ENCODE peak calls at places on chromosomes 3 and 15, in four cellular contexts. One of them, this sample, is unnamed. For H3K36me3, the result is how much of the 10 kb centered on the place peaks cover.

GRCh38 chr3:179840985-179841384 is 188.1 kb downstream of the USP13 start:
- DNase-seq in brain microvascular endothelial cell: peak
- DNase-seq in BJ: no peak
- DNase-seq in heart left ventricle: no peak
- DNase-seq in this sample: peak

GRCh38 chr3:113269661-113270060 is 58.3 kb downstream of the BOC start:
- DNase-seq in BJ: no peak
- DNase-seq in heart left ventricle: no peak
- DNase-seq in brain microvascular endothelial cell: no peak
- DNase-seq in this sample: no peak

GRCh38 chr3:38374221-38374620 is 27.6 kb downstream of the XYLB start:
- DNase-seq in heart left ventricle: no peak
- DNase-seq in brain microvascular endothelial cell: no peak
- DNase-seq in BJ: no peak
- DNase-seq in this sample: no peak

GRCh38 chr3:72625616-72626337 is 222.5 kb downstream of the SHQ1 start:
- DNase-seq in BJ: no peak
- DNase-seq in brain microvascular endothelial cell: no peak
- DNase-seq in heart left ventricle: no peak
- DNase-seq in this sample: peak

GRCh38 chr3:25818335-25818734 is 28.4 kb downstream of the OXSM start:
- DNase-seq in brain microvascular endothelial cell: no peak
- DNase-seq in BJ: no peak
- DNase-seq in heart left ventricle: no peak
- DNase-seq in this sample: no peak

GRCh38 chr15:98530570-98530969 is 117.8 kb upstream of the IGF1R start:
- DNase-seq in heart left ventricle: no peak
- DNase-seq in brain microvascular endothelial cell: no peak
- DNase-seq in BJ: no peak
- DNase-seq in this sample: peak

GRCh38 chr3:186882881-186883685 is 40.6 kb downstream of the ADIPOQ start:
- DNase-seq in brain microvascular endothelial cell: peak
- DNase-seq in BJ: peak
- DNase-seq in heart left ventricle: no peak
- DNase-seq in this sample: peak

GRCh38 chr3:16119887-16120286 is 54.6 kb upstream of the GALNT15 start:
- DNase-seq in brain microvascular endothelial cell: no peak
- DNase-seq in heart left ventricle: no peak
- DNase-seq in BJ: no peak
- DNase-seq in this sample: no peak

GRCh38 chr15:63832620-63833245 is 1.0 kb downstream of the HERC1 start:
- DNase-seq in brain microvascular endothelial cell: no peak
- DNase-seq in heart left ventricle: no peak
- DNase-seq in BJ: no peak
- DNase-seq in this sample: no peak

GRCh38 chr15:89569090-89569745 is 6.1 kb upstream of the TICRR start:
- DNase-seq in heart left ventricle: no peak
- DNase-seq in brain microvascular endothelial cell: no peak
- DNase-seq in BJ: no peak
- DNase-seq in this sample: no peak

GRCh38 chr15:82014989-82015388 is 30.8 kb downstream of the MEX3B start:
- DNase-seq in BJ: no peak
- DNase-seq in heart left ventricle: no peak
- DNase-seq in brain microvascular endothelial cell: no peak
- DNase-seq in this sample: no peak

GRCh38 chr3:170056710-170057454 is 19.1 kb downstream of the GPR160 start:
- DNase-seq in brain microvascular endothelial cell: no peak
- DNase-seq in heart left ventricle: no peak
- DNase-seq in BJ: no peak
- DNase-seq in this sample: peak

GRCh38 chr15:48285329-48286214 is 45.7 kb upstream of the DUT start:
- DNase-seq in heart left ventricle: no peak
- DNase-seq in BJ: peak
- DNase-seq in brain microvascular endothelial cell: peak
- DNase-seq in this sample: peak

GRCh38 chr15:89673162-89673506 is 6.0 kb downstream of the PLIN1 start:
- DNase-seq in brain microvascular endothelial cell: no peak
- DNase-seq in heart left ventricle: no peak
- DNase-seq in BJ: no peak
- DNase-seq in this sample: peak

GRCh38 chr3:66723231-66723630 is 222.4 kb upstream of the LRIG1 start:
- DNase-seq in heart left ventricle: no peak
- DNase-seq in BJ: no peak
- DNase-seq in brain microvascular endothelial cell: peak
- DNase-seq in this sample: no peak

GRCh38 chr3:10015476-10015904 is 10.7 kb upstream of the FANCD2 start:
- DNase-seq in BJ: peak
- DNase-seq in heart left ventricle: peak
- DNase-seq in brain microvascular endothelial cell: peak
- DNase-seq in this sample: peak

GRCh38 chr15:34628577-34629152 is 45.2 kb upstream of the GOLGA8B start:
- DNase-seq in heart left ventricle: no peak
- DNase-seq in BJ: no peak
- DNase-seq in brain microvascular endothelial cell: no peak
- DNase-seq in this sample: peak

GRCh38 chr3:150256336-150256735 is 151.8 kb upstream of the TSC22D2 start:
- DNase-seq in heart left ventricle: no peak
- DNase-seq in brain microvascular endothelial cell: no peak
- DNase-seq in BJ: no peak
- DNase-seq in this sample: no peak

GRCh38 chr3:93910085-93910484 is 63.6 kb downstream of the PROS1 start:
- DNase-seq in brain microvascular endothelial cell: no peak
- DNase-seq in BJ: no peak
- DNase-seq in heart left ventricle: no peak
- DNase-seq in this sample: no peak

GRCh38 chr15:68466876-68467275 is 34.9 kb upstream of the ITGA11 start:
- DNase-seq in BJ: no peak
- DNase-seq in brain microvascular endothelial cell: no peak
- DNase-seq in heart left ventricle: no peak
- DNase-seq in this sample: no peak
- TF ChIP-seq CTCF in BJ: no peak
- TF ChIP-seq CTCF in brain microvascular endothelial cell: no peak
- TF ChIP-seq CTCF in heart left ventricle: no peak
- TF ChIP-seq CTCF in this sample: no peak

DNA sequence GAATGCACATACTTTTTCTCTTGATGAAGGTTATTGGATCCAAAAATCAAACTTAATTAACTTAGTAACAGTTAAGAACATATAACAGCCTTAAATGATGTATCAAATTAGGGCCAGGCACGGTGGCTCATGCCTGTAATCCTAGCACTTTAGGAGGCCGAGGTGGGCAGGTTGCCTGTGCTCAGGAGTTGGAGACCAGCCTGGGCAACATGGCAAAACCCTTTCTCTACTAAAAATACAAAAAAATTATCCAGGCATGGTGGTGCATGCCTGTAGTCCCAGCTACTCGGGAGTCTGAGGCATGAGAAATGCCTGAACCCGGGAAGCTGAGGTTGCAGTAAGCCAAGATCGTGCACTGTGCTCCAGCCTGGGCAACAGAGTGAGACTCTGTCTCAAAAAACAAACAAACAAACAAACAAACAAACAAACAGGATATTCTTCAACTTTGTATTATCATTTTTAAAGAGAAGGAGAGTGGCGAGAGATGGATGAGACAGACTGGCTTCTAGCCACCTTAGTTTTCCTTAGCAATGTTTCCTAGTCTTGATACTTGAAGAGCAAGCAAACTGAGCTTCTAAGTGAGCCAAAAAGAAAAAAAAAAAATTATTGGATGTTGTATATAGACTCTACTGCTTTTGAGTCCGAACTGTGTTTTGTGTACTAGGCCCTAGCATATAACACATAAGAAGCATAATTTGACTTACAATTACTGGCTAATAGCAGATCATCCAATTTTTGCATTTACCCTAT is 13.8 kb downstream of the SPRED1 start:
- DNase-seq in heart left ventricle: no peak
- DNase-seq in BJ: no peak
- DNase-seq in brain microvascular endothelial cell: peak
- DNase-seq in this sample: peak
- H3K4me3 ChIP-seq in heart left ventricle: no peak
- H3K4me3 ChIP-seq in BJ: no peak
- H3K4me3 ChIP-seq in brain microvascular endothelial cell: no peak
- H3K4me3 ChIP-seq in this sample: no peak

GRCh38 chr3:121722346-121722745 is 27.2 kb downstream of the GOLGB1 start:
- DNase-seq in brain microvascular endothelial cell: no peak
- DNase-seq in BJ: no peak
- DNase-seq in heart left ventricle: no peak
- DNase-seq in this sample: no peak
- H3K36me3 ChIP-seq in brain microvascular endothelial cell: under half
- H3K36me3 ChIP-seq in BJ: under half
- H3K36me3 ChIP-seq in heart left ventricle: half or more
- H3K36me3 ChIP-seq in this sample: under half

GRCh38 chr3:52682016-52682415 is 3.7 kb downstream of the PBRM1 start:
- DNase-seq in BJ: no peak
- DNase-seq in heart left ventricle: no peak
- DNase-seq in brain microvascular endothelial cell: peak
- DNase-seq in this sample: peak
- TF ChIP-seq CTCF in BJ: peak
- TF ChIP-seq CTCF in heart left ventricle: no peak
- TF ChIP-seq CTCF in brain microvascular endothelial cell: peak
- TF ChIP-seq CTCF in this sample: peak

DNA sequence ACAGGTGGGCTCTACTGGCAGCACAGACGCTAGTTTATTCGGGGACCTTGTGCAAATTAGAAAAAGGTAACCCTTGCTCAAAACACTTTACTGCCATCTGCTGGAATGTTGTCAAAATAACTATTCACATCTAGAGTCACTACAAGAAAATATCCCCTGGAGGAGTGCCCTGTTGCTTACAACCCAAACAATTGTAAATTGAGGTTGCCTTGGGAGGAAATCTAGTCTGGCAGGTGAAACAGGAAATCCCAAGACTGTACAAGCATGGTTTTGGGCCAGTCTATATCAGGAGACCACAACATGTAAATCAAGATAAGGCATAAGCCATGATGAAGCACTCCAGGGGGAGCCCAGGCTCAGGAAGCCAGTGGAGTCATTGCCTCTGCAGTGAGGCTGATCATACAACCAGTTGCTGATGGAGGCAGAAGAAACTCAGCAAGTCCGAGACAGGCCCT is 136.8 kb upstream of the ACP3 start:
- DNase-seq in brain microvascular endothelial cell: peak
- DNase-seq in BJ: no peak
- DNase-seq in heart left ventricle: no peak
- DNase-seq in this sample: peak
- H3K4me3 ChIP-seq in brain microvascular endothelial cell: no peak
- H3K4me3 ChIP-seq in BJ: no peak
- H3K4me3 ChIP-seq in heart left ventricle: no peak
- H3K4me3 ChIP-seq in this sample: no peak

GRCh38 chr3:126452213-126452612 is 23.5 kb downstream of the ZXDC start:
- DNase-seq in BJ: no peak
- DNase-seq in heart left ventricle: no peak
- DNase-seq in brain microvascular endothelial cell: no peak
- DNase-seq in this sample: no peak
- H3K36me3 ChIP-seq in BJ: under half
- H3K36me3 ChIP-seq in heart left ventricle: half or more
- H3K36me3 ChIP-seq in brain microvascular endothelial cell: under half
- H3K36me3 ChIP-seq in this sample: under half